ENCODE peak calls at places on chromosomes 2 and 18, in four cellular contexts. G is vagina, E is HepG2, K is GM12892. R is an unnamed sample.
A peak's percentile ranks its signal among the peaks of the same experiment; 100 is the strongest.

GRCh38 chr2:22124003-22124402 is 1000.2 kb downstream of the TDRD15 start:
- DNase-seq in G (no peak), E (peak; percentile 10), K (no peak), R (no peak)

GRCh38 chr18:47749195-47749973 is 181.1 kb downstream of the SMAD2 start:
- DNase-seq in G (peak; percentile 84), E (peak; percentile 27), K (peak; percentile 85), R (peak; percentile 89)

GRCh38 chr2:201148434-201148833 is 32.5 kb downstream of the CFLAR start:
- DNase-seq in G (no peak), E (no peak), K (no peak), R (no peak)

GRCh38 chr2:18247282-18248110 is 313.0 kb downstream of the RDH14 start:
- DNase-seq in G (no peak), E (no peak), K (no peak), R (no peak)

GRCh38 chr2:2505604-2506003 is 174.5 kb upstream of the MYT1L start:
- DNase-seq in G (no peak), E (no peak), K (no peak), R (no peak)

GRCh38 chr2:121212661-121213325 is 72.2 kb downstream of the TFCP2L1 start:
- DNase-seq in G (no peak), E (no peak), K (no peak), R (no peak)

GRCh38 chr2:218883491-218884490 is 3.1 kb downstream of the WNT10A start:
- DNase-seq in G (no peak), E (no peak), K (peak; percentile 65), R (peak; percentile 54)

GRCh38 chr2:162153608-162154224 is 1.7 kb upstream of the GCG start:
- DNase-seq in G (no peak), E (peak; percentile 56), K (peak; percentile 0), R (peak; percentile 14)

GRCh38 chr2:168028377-168028776 is 219.0 kb downstream of the STK39 start:
- DNase-seq in G (no peak), E (peak; percentile 52), K (no peak), R (no peak)

GRCh38 chr2:134245340-134245984 is 8.4 kb upstream of the MGAT5 start:
- DNase-seq in G (no peak), E (peak; percentile 57), K (no peak), R (no peak)

GRCh38 chr2:237075749-237076599 is 9.7 kb upstream of the COPS8 start:
- DNase-seq in G (no peak), E (peak; percentile 98), K (no peak), R (no peak)

GRCh38 chr2:187171318-187171717 is 276.7 kb downstream of the CALCRL start:
- DNase-seq in G (no peak), E (no peak), K (no peak), R (no peak)

GRCh38 chr2:205563646-205564045 is 118.7 kb upstream of the NRP2 start:
- DNase-seq in G (no peak), E (no peak), K (peak; percentile 1), R (no peak)

GRCh38 chr2:47360283-47360682 is 42.7 kb upstream of the MSH2 start:
- DNase-seq in G (no peak), E (no peak), K (no peak), R (no peak)

GRCh38 chr2:233062447-233062842 is 2.3 kb downstream of the INPP5D start:
- DNase-seq in G (no peak), E (peak; percentile 37), K (no peak), R (no peak)

GRCh38 chr2:233061591-233062446 is 1.7 kb downstream of the INPP5D start:
- DNase-seq in G (peak; percentile 82), E (peak; percentile 88), K (no peak), R (no peak)

GRCh38 chr2:233059797-233060499 is at the start of gene INPP5D:
- DNase-seq in G (no peak), E (peak; percentile 59), K (peak; percentile 77), R (peak; percentile 75)

GRCh38 chr2:233060500-233061006 is 411 bp downstream of the INPP5D start:
- DNase-seq in G (peak; percentile 81), E (no peak), K (no peak), R (no peak)

DNA sequence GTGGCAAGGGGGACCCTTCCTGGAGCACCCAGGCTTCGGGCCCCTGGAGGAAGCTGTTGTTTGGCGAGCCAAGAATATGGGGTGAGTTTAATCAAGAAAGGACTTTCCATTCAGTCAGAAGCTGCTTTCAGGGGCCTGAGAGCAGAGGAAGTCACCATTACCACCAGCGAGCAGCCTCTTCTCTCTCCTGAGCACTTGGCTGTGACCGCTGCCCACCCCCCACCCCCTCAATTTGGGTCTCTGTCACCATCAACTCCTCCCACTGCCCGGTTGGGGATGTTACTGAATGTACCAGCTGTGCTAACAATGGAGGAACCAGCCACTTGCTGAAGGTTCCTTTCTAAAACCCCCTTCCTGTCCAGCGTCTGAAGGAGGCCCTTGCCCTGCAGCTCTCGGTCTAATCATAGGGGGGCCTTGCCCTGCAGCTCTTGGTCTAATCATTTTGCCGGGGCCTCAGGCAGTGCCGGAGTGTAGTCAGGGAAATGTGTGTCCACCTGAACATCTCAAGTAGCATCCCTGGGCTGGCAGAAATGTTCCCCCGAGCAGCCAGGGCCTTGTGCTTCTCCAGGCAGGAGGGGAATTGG is 957 bp downstream of the INPP5D start:
- DNase-seq in G (no peak), E (no peak), K (peak; percentile 48), R (no peak)
- TF ChIP-seq POLR2A in G (no peak), E (no peak), K (no peak), R (peak; percentile 72)

GRCh38 chr18:42956287-42956686 is 159.2 kb downstream of the RIT2 start:
- DNase-seq in G (no peak), E (no peak), K (no peak), R (no peak)

GRCh38 chr18:42959528-42959927 is 156.0 kb downstream of the RIT2 start:
- DNase-seq in G (no peak), E (no peak), K (no peak), R (no peak)

GRCh38 chr18:42958353-42958752 is 157.1 kb downstream of the RIT2 start:
- DNase-seq in G (no peak), E (no peak), K (no peak), R (no peak)

DNA sequence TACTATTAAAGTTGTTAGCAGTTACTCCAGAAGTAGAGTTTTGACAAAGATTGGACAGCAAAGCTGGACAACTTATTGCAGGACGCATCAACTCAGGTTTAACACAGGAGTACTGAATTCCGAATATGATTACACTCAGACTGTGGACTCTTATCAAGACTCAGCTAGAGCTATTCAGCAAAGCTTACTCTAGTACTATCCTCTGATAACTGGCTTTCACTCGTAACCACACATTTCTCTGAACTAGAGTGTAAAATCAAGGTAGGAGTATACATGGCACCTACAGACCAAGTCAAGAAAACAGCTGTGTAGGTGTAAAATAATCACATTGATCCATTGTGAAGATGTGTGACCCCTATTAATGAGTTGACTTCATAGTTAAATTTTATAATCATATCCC is 154.2 kb downstream of the RIT2 start:
- DNase-seq in G (no peak), E (no peak), K (no peak), R (no peak)
- TF ChIP-seq POLR2AphosphoS5 in G (no peak), E (no peak), K (no peak), R (no peak)

GRCh38 chr18:77187201-77187600 is 54.6 kb upstream of the MBP start:
- DNase-seq in G (no peak), E (no peak), K (no peak), R (no peak)
- TF ChIP-seq POLR2A in G (no peak), E (no peak), K (no peak), R (no peak)

GRCh38 chr2:26910176-26910575 is 60.3 kb upstream of the MAPRE3 start:
- DNase-seq in G (no peak), E (no peak), K (no peak), R (no peak)
- TF ChIP-seq POLR2AphosphoS5 in G (no peak), E (no peak), K (no peak), R (no peak)

GRCh38 chr18:58578835-58579560 is 49.9 kb downstream of the ALPK2 start:
- DNase-seq in G (no peak), E (peak; percentile 28), K (no peak), R (no peak)
- TF ChIP-seq POLR2A in G (no peak), E (no peak), K (no peak), R (no peak)

GRCh38 chr2:181891966-181892794 is 650 bp downstream of the ITPRID2 start:
- DNase-seq in G (peak; percentile 89), E (peak; percentile 72), K (peak; percentile 34), R (peak; percentile 36)
- TF ChIP-seq POLR2AphosphoS5 in G (no peak), E (peak; percentile 26), K (peak; percentile 30), R (no peak)

GRCh38 chr18:55589625-55590291 is 1.8 kb upstream of the TCF4 start:
- DNase-seq in G (peak; percentile 96), E (no peak), K (peak; percentile 36), R (peak; percentile 66)
- TF ChIP-seq POLR2A in G (peak; percentile 75), E (no peak), K (peak; percentile 26), R (peak; percentile 66)

GRCh38 chr2:172829229-172829628 is 93.6 kb downstream of the RAPGEF4 start:
- DNase-seq in G (no peak), E (peak; percentile 9), K (no peak), R (no peak)
- TF ChIP-seq POLR2AphosphoS5 in G (no peak), E (no peak), K (no peak), R (no peak)

GRCh38 chr2:32947484-32948143 is 861 bp downstream of the LTBP1 start:
- DNase-seq in G (peak; percentile 69), E (no peak), K (peak; percentile 36), R (peak; percentile 41)
- TF ChIP-seq POLR2A in G (no peak), E (no peak), K (no peak), R (no peak)